ENCODE peak calls at places on chromosomes 5 and 9, in six cellular contexts. X, W, K, H, E and L are unnamed samples.

GRCh38 chr5:145936401-145937131 is at the start of gene SH3RF2:
- DNase-seq in K (peak), X (peak), E (peak), W (peak), H (peak), L (peak)

GRCh38 chr9:132939169-132939568 is 5.2 kb downstream of the TSC1 start:
- DNase-seq in H (no peak), E (no peak), X (no peak), W (no peak), K (no peak), L (no peak)

GRCh38 chr5:17088051-17088450 is 129.4 kb upstream of the BASP1 start:
- DNase-seq in X (no peak), E (no peak), W (no peak), K (peak), H (no peak), L (no peak)

GRCh38 chr9:21030389-21031035 is 928 bp downstream of the HACD4 start:
- DNase-seq in H (no peak), W (no peak), E (no peak), K (peak), X (peak), L (no peak)

GRCh38 chr5:38938424-38938823 is 92.6 kb downstream of the OSMR start:
- DNase-seq in X (no peak), K (peak), H (no peak), E (no peak), W (no peak), L (no peak)

GRCh38 chr5:158456756-158457155 is 597.8 kb upstream of the CLINT1 start:
- DNase-seq in W (peak), X (peak), E (no peak), H (no peak), K (peak), L (no peak)

GRCh38 chr5:10481241-10481932 is 39.7 kb downstream of the ROPN1L start:
- DNase-seq in W (no peak), K (no peak), X (no peak), H (peak), E (no peak), L (no peak)

GRCh38 chr9:105912868-105913516 is 218.7 kb downstream of the TMEM38B start:
- DNase-seq in H (no peak), K (no peak), W (no peak), X (no peak), E (no peak), L (no peak)

GRCh38 chr9:113355197-113355596 is 5.9 kb downstream of the BSPRY start:
- DNase-seq in X (no peak), H (no peak), E (no peak), K (peak), W (no peak), L (no peak)